ENCODE peak calls at places on chromosome 19, in four cellular contexts. O, F, X and B are unnamed samples.

GRCh38 chr19:44542671-44543070 is 13.2 kb upstream of the CEACAM20 start:
- DNase-seq in F (no peak), O (no peak), X (no peak), B (no peak)

GRCh38 chr19:18310966-18311365 is 11.9 kb downstream of the LSM4 start:
- DNase-seq in O (no peak), F (no peak), X (no peak), B (no peak)

GRCh38 chr19:409515-410242 is 732 bp upstream of the C2CD4C start:
- DNase-seq in F (peak), X (no peak), O (peak), B (no peak)

GRCh38 chr19:2381151-2381822 is 21.2 kb downstream of the TMPRSS9 start:
- DNase-seq in X (no peak), O (no peak), F (no peak), B (no peak)

GRCh38 chr19:46116121-46116520 is 8.4 kb downstream of the IGFL3 start:
- DNase-seq in X (no peak), O (no peak), F (no peak), B (no peak)

GRCh38 chr19:43934055-43934984 is 762 bp downstream of the ZNF45 start:
- DNase-seq in F (no peak), X (no peak), O (peak), B (no peak)

GRCh38 chr19:39046037-39046821 is 13.9 kb upstream of the FBXO27 start:
- DNase-seq in X (no peak), O (peak), F (no peak), B (peak)

GRCh38 chr19:45613926-45614725 is 12.1 kb upstream of the GPR4 start:
- DNase-seq in X (peak), F (no peak), O (peak), B (peak)

GRCh38 chr19:41239363-41239762 is 20.3 kb downstream of the AXL start:
- DNase-seq in X (no peak), F (no peak), O (no peak), B (no peak)

GRCh38 chr19:5025027-5025426 is 56.1 kb downstream of the KDM4B start:
- DNase-seq in F (no peak), O (no peak), X (no peak), B (no peak)

GRCh38 chr19:37309834-37310575 is 60.9 kb upstream of the ZNF527 start:
- DNase-seq in X (peak), F (peak), O (peak), B (peak)

GRCh38 chr19:46812898-46813569 is 24.6 kb upstream of the SLC1A5 start:
- DNase-seq in O (no peak), X (no peak), F (no peak), B (no peak)

GRCh38 chr19:31641591-31641990 is 292.4 kb upstream of the TSHZ3 start:
- DNase-seq in O (no peak), F (no peak), X (no peak), B (no peak)

GRCh38 chr19:33500991-33501390 is 20.6 kb downstream of the PEPD start:
- DNase-seq in X (no peak), F (no peak), O (no peak), B (no peak)

GRCh38 chr19:1068111-1069001 is 1.4 kb downstream of the ARHGAP45 start:
- DNase-seq in X (peak), O (no peak), F (no peak), B (peak)

GRCh38 chr19:38455031-38455430 is 21.5 kb downstream of the RYR1 start:
- DNase-seq in O (peak), F (no peak), X (no peak), B (no peak)

GRCh38 chr19:46288896-46289588 is 7.8 kb upstream of the HIF3A start:
- DNase-seq in O (peak), F (peak), X (no peak), B (no peak)

GRCh38 chr19:49560358-49560900 is 19.9 kb downstream of the NOSIP start:
- DNase-seq in X (peak), O (no peak), F (no peak), B (no peak)

GRCh38 chr19:32224371-32225244 is 120.8 kb upstream of the ZNF507 start:
- DNase-seq in X (peak), F (no peak), O (peak), B (peak)